ENCODE peak calls at places on chromosomes 5 and 9, in four cellular contexts. I, L, U and H are unnamed samples.

GRCh38 chr5:59358497-59358896 is 535.0 kb downstream of the PDE4D start:
- DNase-seq in L (peak), I (peak), U (no peak), H (peak)

GRCh38 chr9:124879226-124879625 is 17.3 kb downstream of the ARPC5L start:
- DNase-seq in L (no peak), I (no peak), U (no peak), H (no peak)

GRCh38 chr5:96781031-96781733 is 26.6 kb downstream of the ERAP1 start:
- DNase-seq in L (no peak), I (peak), U (no peak), H (no peak)

GRCh38 chr9:133955821-133956411 is 36.2 kb downstream of the VAV2 start:
- DNase-seq in U (peak), L (peak), I (peak), H (peak)

GRCh38 chr9:126591083-126591482 is 22.6 kb upstream of the LMX1B start:
- DNase-seq in I (no peak), U (no peak), L (no peak), H (no peak)

GRCh38 chr5:19625562-19625961 is 362.4 kb downstream of the CDH18 start:
- DNase-seq in U (no peak), I (no peak), L (no peak), H (no peak)

GRCh38 chr5:157108961-157109360 is at the start of gene HAVCR2:
- DNase-seq in L (no peak), U (peak), I (no peak), H (no peak)

GRCh38 chr9:73080110-73080683 is 71.5 kb upstream of the ANXA1 start:
- DNase-seq in U (no peak), I (no peak), L (peak), H (no peak)

GRCh38 chr5:95845401-95845800 is 22.9 kb upstream of the GLRX start:
- DNase-seq in L (no peak), I (no peak), U (no peak), H (no peak)

GRCh38 chr5:94715843-94716242 is 97.4 kb downstream of the SLF1 start:
- DNase-seq in L (no peak), U (no peak), I (no peak), H (no peak)

GRCh38 chr5:34030058-34030457 is 13.0 kb downstream of the C1QTNF3 start:
- DNase-seq in L (no peak), I (no peak), U (no peak), H (no peak)

GRCh38 chr9:5449521-5450359 is 602 bp upstream of the CD274 start:
- DNase-seq in U (no peak), I (no peak), L (no peak), H (no peak)
- H3K27ac ChIP-seq in U (peak), I (peak), L (no peak), H (no peak)

DNA sequence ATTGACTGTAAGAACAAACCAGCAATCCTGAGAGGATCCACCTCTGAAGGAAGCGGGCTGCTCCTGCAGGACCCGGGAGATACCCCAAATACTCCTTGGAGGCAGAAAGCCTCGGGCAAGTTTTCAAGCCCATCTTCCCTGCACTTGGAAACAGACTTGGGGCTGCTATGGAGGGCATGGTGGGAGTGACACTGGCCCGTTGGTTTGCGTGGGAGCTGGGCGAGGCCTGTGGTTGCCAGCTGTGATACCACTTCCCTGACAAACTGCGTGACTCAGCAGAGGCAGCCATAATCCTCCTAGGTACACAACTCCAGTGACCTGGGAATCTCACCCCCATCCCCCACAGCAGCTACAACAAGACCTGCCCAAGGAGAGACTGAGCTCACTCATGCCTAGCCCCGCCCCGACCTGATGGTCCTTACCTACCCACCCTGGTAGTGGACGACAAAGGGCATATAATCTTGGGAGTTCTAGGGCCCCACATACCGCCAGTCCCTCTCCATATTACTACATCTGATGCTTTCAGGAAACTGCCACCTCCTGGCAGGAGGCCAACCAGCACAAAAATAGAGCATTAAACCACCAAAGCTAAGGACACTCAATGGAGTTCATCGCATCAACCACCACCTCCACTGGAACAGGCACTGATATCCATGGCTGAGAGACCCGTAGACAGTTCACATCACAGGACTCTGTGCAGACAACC is 38.1 kb upstream of the VLDLR start:
- DNase-seq in L (no peak), I (no peak), U (no peak), H (no peak)
- H3K27ac ChIP-seq in L (no peak), I (no peak), U (no peak), H (no peak)

GRCh38 chr5:37717613-37718431 is 122.0 kb downstream of the GDNF start:
- DNase-seq in I (peak), L (no peak), U (no peak), H (peak)
- H3K27ac ChIP-seq in I (peak), L (no peak), U (no peak), H (no peak)

GRCh38 chr9:88990721-88991065 is 575 bp upstream of the S1PR3 start:
- DNase-seq in I (peak), U (no peak), L (peak), H (peak)

GRCh38 chr9:88987646-88988045 is 3.6 kb upstream of the S1PR3 start:
- DNase-seq in U (no peak), I (no peak), L (no peak), H (no peak)

GRCh38 chr9:88989961-88990570 is 1.2 kb upstream of the S1PR3 start:
- DNase-seq in I (no peak), L (peak), U (no peak), H (no peak)

GRCh38 chr9:88991066-88992030 is at the start of gene S1PR3:
- DNase-seq in L (peak), I (peak), U (no peak), H (peak)

GRCh38 chr9:88988796-88989641 is 2.2 kb upstream of the S1PR3 start:
- DNase-seq in U (peak), L (no peak), I (no peak), H (no peak)
- H3K27ac ChIP-seq in U (no peak), L (no peak), I (peak), H (no peak)

DNA sequence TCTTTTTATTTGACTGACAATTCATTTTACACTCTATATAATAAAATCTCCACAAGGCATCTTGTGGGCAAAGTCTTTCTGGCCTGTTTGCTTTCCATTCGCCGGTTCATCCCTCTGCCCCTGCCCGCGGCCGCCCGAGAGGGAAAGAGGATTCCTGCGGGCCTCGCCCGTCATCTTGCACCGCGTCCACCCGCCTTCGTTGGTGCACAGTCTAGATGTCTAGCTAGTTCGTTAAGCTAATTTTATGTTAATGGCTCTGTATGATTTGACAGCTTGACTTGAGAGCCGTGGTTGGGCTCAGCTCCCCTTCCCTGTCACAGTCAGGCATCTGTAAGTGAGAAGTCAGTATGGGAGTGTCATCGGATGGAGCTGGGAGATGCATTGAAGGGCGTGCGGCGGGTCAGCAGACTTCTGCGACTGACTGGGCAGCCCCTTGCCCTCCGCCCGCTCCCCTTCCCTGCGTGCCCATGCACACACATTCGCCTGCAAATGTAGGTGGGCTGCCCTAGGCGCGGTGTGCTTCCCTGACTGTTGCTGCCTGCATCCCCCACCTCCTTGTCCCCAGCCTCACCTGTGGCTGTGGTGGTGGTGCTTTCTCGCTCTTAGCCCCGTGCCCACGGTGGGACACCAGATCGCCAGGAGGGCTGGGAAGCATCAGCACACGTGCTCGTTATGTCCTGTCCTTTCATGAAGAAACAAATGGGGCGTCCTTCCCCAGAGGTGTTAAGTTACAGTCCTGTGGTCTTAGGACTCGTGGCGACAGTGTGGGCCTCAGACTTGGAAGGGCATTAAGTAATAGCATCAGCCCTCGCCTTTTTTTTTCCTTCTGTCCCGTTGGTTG is 25.9 kb upstream of the PRDM12 start:
- DNase-seq in I (no peak), U (no peak), L (peak), H (no peak)
- H3K27ac ChIP-seq in I (no peak), U (no peak), L (no peak), H (no peak)